ENCODE peak calls at places on chromosome 10, in six cellular contexts. U, D, O, B, Z and E are unnamed samples.

GRCh38 chr10:79473511-79474095 is 28.2 kb upstream of the ZCCHC24 start:
- DNase-seq in U (no peak), D (no peak), O (no peak), B (no peak), Z (no peak), E (no peak)

GRCh38 chr10:27360581-27361172 is 120.1 kb upstream of the ACBD5 start:
- DNase-seq in U (peak), D (peak), O (peak), B (peak), Z (peak), E (no peak)

GRCh38 chr10:79058899-79059771 is 9.6 kb upstream of the ZMIZ1 start:
- DNase-seq in U (no peak), D (no peak), O (peak), B (no peak), Z (peak), E (no peak)

GRCh38 chr10:13056461-13057077 is 43.4 kb upstream of the OPTN start:
- DNase-seq in U (no peak), D (peak), O (peak), B (peak), Z (no peak), E (no peak)

GRCh38 chr10:70378122-70378521 is 4.3 kb downstream of the LRRC20 start:
- DNase-seq in U (no peak), D (peak), O (no peak), B (peak), Z (peak), E (peak)

GRCh38 chr10:104255244-104255981 is 721 bp downstream of the GSTO1 start:
- DNase-seq in U (no peak), D (peak), O (peak), B (peak), Z (peak), E (peak)

GRCh38 chr10:49762566-49762877 is 399 bp upstream of the OGDHL start:
- DNase-seq in U (no peak), D (no peak), O (no peak), B (no peak), Z (no peak), E (no peak)

GRCh38 chr10:124708922-124709520 is 35.2 kb downstream of the FAM53B start:
- DNase-seq in U (no peak), D (peak), O (peak), B (no peak), Z (peak), E (no peak)

DNA sequence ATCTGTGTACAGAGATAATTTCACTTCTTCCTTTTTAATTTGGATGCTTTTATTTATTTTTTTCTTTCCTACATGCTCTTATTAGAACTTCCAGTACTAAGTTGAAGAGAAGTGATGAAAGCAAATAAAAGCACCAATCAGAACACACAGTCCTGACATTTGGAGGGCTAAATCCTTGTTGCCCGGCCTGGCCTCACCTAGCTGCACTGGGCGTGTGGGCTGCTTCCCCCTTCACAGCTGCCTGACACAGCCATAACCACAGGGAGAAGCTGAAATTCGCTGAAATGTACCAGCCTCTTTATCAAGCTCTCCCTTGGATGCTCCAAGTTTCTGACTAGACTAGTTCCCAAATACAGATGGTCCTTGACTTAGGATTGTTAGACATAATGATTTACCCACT is 3.7 kb upstream of the MRC1 start:
- DNase-seq in U (no peak), D (no peak), O (no peak), B (no peak), Z (no peak), E (no peak)
- H3K4me3 ChIP-seq in U (no peak), D (no peak), O (no peak), B (no peak), Z (no peak), E (no peak)

GRCh38 chr10:51048792-51049191 is 25.5 kb upstream of the PRKG1 start:
- DNase-seq in U (no peak), D (no peak), O (no peak), B (no peak), Z (no peak), E (no peak)

GRCh38 chr10:51046668-51047067 is 27.6 kb upstream of the PRKG1 start:
- DNase-seq in U (no peak), D (no peak), O (no peak), B (no peak), Z (no peak), E (no peak)

GRCh38 chr10:51047857-51048256 is 26.4 kb upstream of the PRKG1 start:
- DNase-seq in U (no peak), D (no peak), O (no peak), B (no peak), Z (no peak), E (no peak)

GRCh38 chr10:51057925-51058324 is 16.4 kb upstream of the PRKG1 start:
- DNase-seq in U (no peak), D (no peak), O (no peak), B (no peak), Z (no peak), E (no peak)

DNA sequence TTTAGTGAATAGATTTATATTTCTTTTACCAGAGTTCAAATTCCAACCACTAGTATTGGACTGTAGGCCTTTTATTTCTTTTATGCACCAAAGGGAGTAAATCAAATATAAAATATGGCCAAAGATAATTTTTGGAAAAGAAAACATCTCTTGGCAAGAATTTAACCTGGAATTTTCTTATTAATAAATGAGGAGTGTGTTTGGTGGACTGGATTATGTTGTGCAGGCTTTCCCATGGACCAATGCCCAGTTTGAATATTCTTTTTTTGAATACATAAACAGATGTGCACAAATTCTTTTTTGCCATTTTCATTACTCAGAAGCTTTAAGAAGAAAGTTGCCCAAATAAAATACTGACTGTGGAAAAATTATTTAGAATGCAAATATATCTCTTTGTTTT is 22.1 kb upstream of the PRKG1 start:
- DNase-seq in U (no peak), D (no peak), O (no peak), B (no peak), Z (no peak), E (no peak)
- TF ChIP-seq CTCF in U (no peak), D (no peak), O (no peak), B (no peak), Z (no peak), E (no peak)

DNA sequence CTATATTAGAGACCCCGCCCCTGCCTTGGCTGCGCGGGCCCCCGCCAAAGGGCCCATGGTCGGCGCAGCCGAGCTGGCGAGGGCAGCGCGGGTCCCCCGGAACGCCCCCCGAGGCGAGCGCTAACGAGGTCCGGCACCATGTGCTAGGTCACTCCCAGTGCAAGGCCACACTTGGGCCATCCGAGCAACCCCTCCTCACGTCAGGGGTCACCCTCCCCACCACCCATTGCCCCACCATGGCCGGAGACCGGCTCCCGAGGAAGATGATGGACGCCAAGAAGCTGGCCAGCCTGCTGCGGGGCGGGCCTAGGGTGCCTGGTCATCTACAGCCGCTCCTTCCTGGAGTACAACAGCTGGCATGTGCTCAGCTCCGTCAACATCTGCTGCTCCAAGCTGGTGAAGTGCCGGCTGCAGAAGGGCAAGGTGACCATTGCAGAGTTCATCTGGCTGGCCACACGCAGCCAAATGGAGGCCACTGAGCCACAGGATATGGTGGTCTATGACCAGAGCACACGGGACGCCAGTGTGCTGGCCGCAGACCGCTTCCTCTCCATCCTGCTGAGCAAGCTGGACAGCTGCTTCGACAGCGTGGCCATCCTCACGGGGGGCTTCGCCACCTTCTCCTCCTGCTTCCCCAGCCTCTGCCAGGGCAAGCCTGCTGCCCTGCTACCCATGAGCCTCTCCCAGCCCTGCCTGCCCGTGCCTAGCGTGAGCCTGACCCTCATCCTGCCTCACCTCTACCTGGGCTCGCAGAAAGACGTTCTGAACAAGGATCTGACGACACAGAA is 12.4 kb upstream of the SEC24C start:
- DNase-seq in U (no peak), D (no peak), O (no peak), B (no peak), Z (peak), E (no peak)
- H3K4me3 ChIP-seq in U (peak), D (no peak), O (peak), B (no peak), Z (peak), E (peak)

GRCh38 chr10:117178190-117178589 is 19.1 kb upstream of the KCNK18 start:
- DNase-seq in U (no peak), D (no peak), O (no peak), B (no peak), Z (no peak), E (no peak)
- TF ChIP-seq CTCF in U (no peak), D (no peak), O (no peak), B (no peak), Z (no peak), E (no peak)

DNA sequence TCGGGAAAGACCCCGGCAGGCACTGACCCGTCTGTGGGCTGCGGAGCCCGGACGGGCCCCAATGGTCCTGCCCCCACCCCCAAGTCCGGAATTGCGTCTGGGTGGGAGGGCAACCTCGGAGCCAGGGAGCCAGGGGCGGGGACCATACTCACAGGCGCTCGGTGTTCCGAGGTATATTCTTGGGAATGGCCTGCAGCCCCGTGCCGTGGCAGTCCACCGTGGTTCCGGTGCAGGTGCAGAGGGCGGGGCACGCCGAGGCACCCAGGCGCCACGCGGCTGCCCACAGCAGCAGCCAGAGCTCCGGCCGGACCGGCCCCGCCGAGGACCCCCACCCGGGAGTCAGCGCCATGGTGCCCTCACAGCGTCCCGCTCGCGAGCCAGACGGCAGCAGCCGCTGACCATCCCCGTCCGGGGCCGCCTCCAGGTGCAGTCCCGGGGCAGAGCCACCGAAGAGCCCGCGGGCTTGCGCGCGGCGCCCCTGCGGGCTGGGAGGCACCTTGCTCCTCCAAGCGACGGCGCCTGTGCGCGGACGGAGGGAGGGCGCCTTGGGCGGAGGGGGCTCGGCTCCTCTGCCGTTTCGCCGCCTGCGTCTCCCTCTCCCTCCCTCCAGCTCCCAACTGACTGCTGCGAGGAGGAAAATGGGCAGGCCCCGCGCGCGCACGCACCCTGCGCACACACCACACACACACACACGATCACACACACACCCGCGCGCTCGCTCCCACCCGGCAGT is at the start of gene SLIT1:
- DNase-seq in U (peak), D (no peak), O (peak), B (no peak), Z (no peak), E (no peak)
- H3K4me3 ChIP-seq in U (peak), D (no peak), O (peak), B (no peak), Z (peak), E (no peak)